ENCODE peak calls at places on chromosomes 2 and 18, in seven cellular contexts. One of them, this sample, is unnamed.

GRCh38 chr18:32435631-32436500 is 34.8 kb downstream of the GAREM1 start:
- DNase-seq in IMR-90: no peak
- DNase-seq in kidney epithelial cell: no peak
- DNase-seq in amygdala: no peak
- DNase-seq in foreskin fibroblast: no peak
- DNase-seq in glutamatergic neuron: no peak
- DNase-seq in posterior cingulate gyrus: no peak
- DNase-seq in this sample: no peak

GRCh38 chr2:5696741-5697521 is 4.7 kb downstream of the SOX11 start:
- DNase-seq in amygdala: no peak
- DNase-seq in glutamatergic neuron: peak
- DNase-seq in posterior cingulate gyrus: no peak
- DNase-seq in foreskin fibroblast: no peak
- DNase-seq in IMR-90: peak
- DNase-seq in kidney epithelial cell: no peak
- DNase-seq in this sample: peak

GRCh38 chr2:200567932-200568331 is 17.9 kb upstream of the AOX1 start:
- DNase-seq in amygdala: no peak
- DNase-seq in kidney epithelial cell: no peak
- DNase-seq in foreskin fibroblast: no peak
- DNase-seq in posterior cingulate gyrus: no peak
- DNase-seq in glutamatergic neuron: no peak
- DNase-seq in IMR-90: no peak
- DNase-seq in this sample: no peak

GRCh38 chr2:126778561-126779285 is 120.0 kb upstream of the TEX51 start:
- DNase-seq in amygdala: no peak
- DNase-seq in IMR-90: no peak
- DNase-seq in kidney epithelial cell: no peak
- DNase-seq in posterior cingulate gyrus: no peak
- DNase-seq in glutamatergic neuron: no peak
- DNase-seq in foreskin fibroblast: no peak
- DNase-seq in this sample: no peak

GRCh38 chr2:161095314-161095713 is 64.9 kb upstream of the TANK start:
- DNase-seq in foreskin fibroblast: no peak
- DNase-seq in IMR-90: no peak
- DNase-seq in glutamatergic neuron: no peak
- DNase-seq in posterior cingulate gyrus: no peak
- DNase-seq in amygdala: no peak
- DNase-seq in kidney epithelial cell: no peak
- DNase-seq in this sample: no peak

GRCh38 chr2:57180042-57180567 is 866.5 kb upstream of the VRK2 start:
- DNase-seq in foreskin fibroblast: peak
- DNase-seq in IMR-90: peak
- DNase-seq in kidney epithelial cell: peak
- DNase-seq in posterior cingulate gyrus: no peak
- DNase-seq in amygdala: no peak
- DNase-seq in glutamatergic neuron: no peak
- DNase-seq in this sample: no peak

GRCh38 chr2:205372141-205372540 is 310.2 kb upstream of the NRP2 start:
- DNase-seq in kidney epithelial cell: peak
- DNase-seq in glutamatergic neuron: no peak
- DNase-seq in foreskin fibroblast: no peak
- DNase-seq in amygdala: no peak
- DNase-seq in IMR-90: peak
- DNase-seq in posterior cingulate gyrus: no peak
- DNase-seq in this sample: no peak

GRCh38 chr2:12221583-12221982 is 475.2 kb downstream of the LPIN1 start:
- DNase-seq in IMR-90: no peak
- DNase-seq in foreskin fibroblast: no peak
- DNase-seq in amygdala: no peak
- DNase-seq in posterior cingulate gyrus: no peak
- DNase-seq in kidney epithelial cell: no peak
- DNase-seq in glutamatergic neuron: no peak
- DNase-seq in this sample: no peak

GRCh38 chr2:219578811-219579210 is 6.7 kb downstream of the INHA start:
- DNase-seq in kidney epithelial cell: no peak
- DNase-seq in IMR-90: peak
- DNase-seq in amygdala: no peak
- DNase-seq in glutamatergic neuron: no peak
- DNase-seq in foreskin fibroblast: peak
- DNase-seq in posterior cingulate gyrus: no peak
- DNase-seq in this sample: no peak

GRCh38 chr2:135817946-135818345 is 19.0 kb downstream of the LCT start:
- DNase-seq in kidney epithelial cell: no peak
- DNase-seq in foreskin fibroblast: no peak
- DNase-seq in glutamatergic neuron: no peak
- DNase-seq in posterior cingulate gyrus: no peak
- DNase-seq in amygdala: no peak
- DNase-seq in IMR-90: no peak
- DNase-seq in this sample: no peak

GRCh38 chr2:170271340-170271739 is 93.4 kb downstream of the MYO3B start:
- DNase-seq in kidney epithelial cell: no peak
- DNase-seq in amygdala: no peak
- DNase-seq in glutamatergic neuron: no peak
- DNase-seq in IMR-90: no peak
- DNase-seq in foreskin fibroblast: no peak
- DNase-seq in posterior cingulate gyrus: no peak
- DNase-seq in this sample: no peak

GRCh38 chr2:74399785-74400184 is 19.7 kb upstream of the DCTN1 start:
- DNase-seq in IMR-90: peak
- DNase-seq in amygdala: no peak
- DNase-seq in foreskin fibroblast: no peak
- DNase-seq in posterior cingulate gyrus: no peak
- DNase-seq in glutamatergic neuron: no peak
- DNase-seq in kidney epithelial cell: no peak
- DNase-seq in this sample: peak

GRCh38 chr2:235263205-235264120 is 230.4 kb upstream of the AGAP1 start:
- DNase-seq in IMR-90: peak
- DNase-seq in glutamatergic neuron: no peak
- DNase-seq in amygdala: peak
- DNase-seq in foreskin fibroblast: peak
- DNase-seq in kidney epithelial cell: no peak
- DNase-seq in posterior cingulate gyrus: peak
- DNase-seq in this sample: peak

GRCh38 chr2:197851451-197851850 is 47.1 kb downstream of the PLCL1 start:
- DNase-seq in IMR-90: peak
- DNase-seq in kidney epithelial cell: no peak
- DNase-seq in amygdala: no peak
- DNase-seq in glutamatergic neuron: no peak
- DNase-seq in foreskin fibroblast: no peak
- DNase-seq in posterior cingulate gyrus: no peak
- DNase-seq in this sample: no peak

GRCh38 chr2:225434014-225434413 is 34.5 kb downstream of the NYAP2 start:
- DNase-seq in IMR-90: no peak
- DNase-seq in kidney epithelial cell: no peak
- DNase-seq in amygdala: no peak
- DNase-seq in glutamatergic neuron: no peak
- DNase-seq in posterior cingulate gyrus: no peak
- DNase-seq in foreskin fibroblast: no peak
- DNase-seq in this sample: no peak

GRCh38 chr2:230924470-230925341 is at the start of gene GPR55:
- DNase-seq in glutamatergic neuron: no peak
- DNase-seq in kidney epithelial cell: no peak
- DNase-seq in posterior cingulate gyrus: no peak
- DNase-seq in foreskin fibroblast: no peak
- DNase-seq in amygdala: no peak
- DNase-seq in IMR-90: no peak
- DNase-seq in this sample: no peak

GRCh38 chr2:77513191-77513590 is 9.0 kb downstream of the LRRTM4 start:
- DNase-seq in foreskin fibroblast: no peak
- DNase-seq in kidney epithelial cell: no peak
- DNase-seq in glutamatergic neuron: no peak
- DNase-seq in IMR-90: no peak
- DNase-seq in posterior cingulate gyrus: no peak
- DNase-seq in amygdala: no peak
- DNase-seq in this sample: peak

GRCh38 chr2:8216397-8216796 is 465.5 kb upstream of the ID2 start:
- DNase-seq in foreskin fibroblast: no peak
- DNase-seq in glutamatergic neuron: no peak
- DNase-seq in posterior cingulate gyrus: no peak
- DNase-seq in IMR-90: no peak
- DNase-seq in kidney epithelial cell: no peak
- DNase-seq in amygdala: no peak
- DNase-seq in this sample: no peak

GRCh38 chr2:164257794-164258193 is 363.5 kb downstream of the GRB14 start:
- DNase-seq in kidney epithelial cell: no peak
- DNase-seq in foreskin fibroblast: no peak
- DNase-seq in posterior cingulate gyrus: no peak
- DNase-seq in amygdala: no peak
- DNase-seq in glutamatergic neuron: no peak
- DNase-seq in IMR-90: no peak
- DNase-seq in this sample: peak

GRCh38 chr2:28408764-28409599 is 16.3 kb downstream of the FOSL2 start:
- DNase-seq in IMR-90: peak
- DNase-seq in foreskin fibroblast: peak
- DNase-seq in kidney epithelial cell: peak
- DNase-seq in posterior cingulate gyrus: no peak
- DNase-seq in glutamatergic neuron: no peak
- DNase-seq in amygdala: no peak
- DNase-seq in this sample: peak

GRCh38 chr18:7065736-7066135 is 51.9 kb downstream of the LAMA1 start:
- DNase-seq in IMR-90: no peak
- DNase-seq in kidney epithelial cell: no peak
- DNase-seq in foreskin fibroblast: no peak
- DNase-seq in glutamatergic neuron: no peak
- DNase-seq in posterior cingulate gyrus: no peak
- DNase-seq in amygdala: no peak
- DNase-seq in this sample: no peak

GRCh38 chr18:79576686-79577351 is 102.8 kb upstream of the CTDP1 start:
- DNase-seq in foreskin fibroblast: no peak
- DNase-seq in IMR-90: peak
- DNase-seq in amygdala: peak
- DNase-seq in glutamatergic neuron: peak
- DNase-seq in posterior cingulate gyrus: peak
- DNase-seq in kidney epithelial cell: no peak
- DNase-seq in this sample: no peak

This sample was measured in ACHN.